ENCODE peak calls at places on chromosomes 2 and 18, in nine cellular contexts. F, U, R, E, B, A, W, H and Q are unnamed samples.

GRCh38 chr2:187302146-187302545 is 145.9 kb downstream of the CALCRL start:
- DNase-seq in F (no peak), U (no peak), R (no peak), E (no peak), B (no peak), A (no peak), W (no peak), H (no peak), Q (no peak)

GRCh38 chr2:19048593-19049264 is 309.7 kb downstream of the OSR1 start:
- DNase-seq in F (no peak), U (no peak), R (peak; percentile 84), E (no peak), B (no peak), A (no peak), W (no peak), H (no peak), Q (no peak)

GRCh38 chr2:20067992-20068727 is 16.7 kb upstream of the LAPTM4A start:
- DNase-seq in F (no peak), U (peak; percentile 94), R (no peak), E (no peak), B (no peak), A (no peak), W (no peak), H (peak; percentile 90), Q (no peak)

GRCh38 chr18:76968073-76968472 is 145.7 kb downstream of the ZNF236 start:
- DNase-seq in F (no peak), U (no peak), R (peak; percentile 32), E (no peak), B (no peak), A (no peak), W (peak; percentile 66), H (no peak), Q (no peak)

GRCh38 chr2:188292446-188293239 is 969 bp downstream of the GULP1 start:
- DNase-seq in F (no peak), U (peak; percentile 80), R (peak; percentile 92), E (peak; percentile 70), B (peak; percentile 22), A (peak; percentile 88), W (peak; percentile 71), H (peak; percentile 68), Q (peak; percentile 59)

GRCh38 chr2:96737251-96737650 is 2.6 kb downstream of the LMAN2L start:
- DNase-seq in F (no peak), U (no peak), R (no peak), E (no peak), B (no peak), A (no peak), W (no peak), H (no peak), Q (no peak)

GRCh38 chr2:85772019-85772745 is 18.4 kb downstream of the ATOH8 start:
- DNase-seq in F (no peak), U (peak; percentile 99), R (peak; percentile 100), E (peak; percentile 90), B (peak; percentile 97), A (peak; percentile 96), W (peak; percentile 91), H (peak; percentile 100), Q (peak; percentile 94)

GRCh38 chr2:198232281-198232680 is 427.9 kb downstream of the PLCL1 start:
- DNase-seq in F (no peak), U (no peak), R (no peak), E (no peak), B (no peak), A (no peak), W (no peak), H (no peak), Q (no peak)

GRCh38 chr2:215410932-215411285 is 25.0 kb downstream of the FN1 start:
- DNase-seq in F (no peak), U (peak; percentile 96), R (no peak), E (no peak), B (no peak), A (no peak), W (no peak), H (peak; percentile 94), Q (no peak)

GRCh38 chr2:102386004-102386403 is 30.4 kb downstream of the IL18R1 start:
- DNase-seq in F (no peak), U (no peak), R (no peak), E (no peak), B (no peak), A (no peak), W (no peak), H (no peak), Q (no peak)

GRCh38 chr18:79275992-79276391 is 119.7 kb upstream of the NFATC1 start:
- DNase-seq in F (no peak), U (peak; percentile 23), R (no peak), E (no peak), B (no peak), A (no peak), W (no peak), H (no peak), Q (no peak)

GRCh38 chr2:109419171-109419756 is 194.5 kb downstream of the SEPTIN10 start:
- DNase-seq in F (no peak), U (no peak), R (peak; percentile 61), E (no peak), B (no peak), A (peak; percentile 67), W (peak; percentile 72), H (no peak), Q (no peak)

GRCh38 chr2:102803041-102803896 is 41.4 kb downstream of the TMEM182 start:
- DNase-seq in F (no peak), U (no peak), R (no peak), E (no peak), B (no peak), A (no peak), W (no peak), H (no peak), Q (no peak)

GRCh38 chr2:220318037-220318436 is 690.6 kb downstream of the SLC4A3 start:
- DNase-seq in F (no peak), U (no peak), R (no peak), E (no peak), B (no peak), A (no peak), W (no peak), H (no peak), Q (no peak)

GRCh38 chr2:26001743-26002341 is 19.5 kb upstream of the KIF3C start:
- DNase-seq in F (no peak), U (peak; percentile 72), R (peak; percentile 89), E (peak; percentile 47), B (peak; percentile 94), A (peak; percentile 84), W (peak; percentile 74), H (no peak), Q (no peak)

GRCh38 chr18:32326450-32327309 is 136.8 kb downstream of the MEP1B start:
- DNase-seq in F (no peak), U (no peak), R (no peak), E (no peak), B (peak; percentile 17), A (no peak), W (no peak), H (no peak), Q (no peak)

GRCh38 chr18:76493213-76494107 is 1.6 kb downstream of the ZNF516 start:
- DNase-seq in F (no peak), U (peak; percentile 67), R (peak; percentile 68), E (no peak), B (no peak), A (peak; percentile 28), W (no peak), H (no peak), Q (no peak)

GRCh38 chr2:127313359-127313758 is 19.4 kb upstream of the ERCC3 start:
- DNase-seq in F (no peak), U (no peak), R (no peak), E (no peak), B (no peak), A (no peak), W (no peak), H (no peak), Q (no peak)

GRCh38 chr2:157246212-157247067 is 11.1 kb upstream of the GALNT5 start:
- DNase-seq in F (no peak), U (peak; percentile 95), R (no peak), E (no peak), B (no peak), A (no peak), W (no peak), H (peak; percentile 73), Q (no peak)

GRCh38 chr2:239468491-239469017 is 67.7 kb upstream of the HDAC4 start:
- DNase-seq in F (no peak), U (no peak), R (no peak), E (no peak), B (no peak), A (no peak), W (peak; percentile 51), H (no peak), Q (no peak)

GRCh38 chr2:23238011-23238657 is 146.8 kb upstream of the KLHL29 start:
- DNase-seq in F (no peak), U (no peak), R (no peak), E (no peak), B (no peak), A (no peak), W (no peak), H (no peak), Q (no peak)
- H3K27ac ChIP-seq in F (no peak overlapping the region), U (no peak overlapping the region), R (no peak overlapping the region), E (no peak overlapping the region), B (no peak overlapping the region), A (no peak overlapping the region), W (no peak overlapping the region), H (no peak overlapping the region), Q (no peak overlapping the region)

DNA sequence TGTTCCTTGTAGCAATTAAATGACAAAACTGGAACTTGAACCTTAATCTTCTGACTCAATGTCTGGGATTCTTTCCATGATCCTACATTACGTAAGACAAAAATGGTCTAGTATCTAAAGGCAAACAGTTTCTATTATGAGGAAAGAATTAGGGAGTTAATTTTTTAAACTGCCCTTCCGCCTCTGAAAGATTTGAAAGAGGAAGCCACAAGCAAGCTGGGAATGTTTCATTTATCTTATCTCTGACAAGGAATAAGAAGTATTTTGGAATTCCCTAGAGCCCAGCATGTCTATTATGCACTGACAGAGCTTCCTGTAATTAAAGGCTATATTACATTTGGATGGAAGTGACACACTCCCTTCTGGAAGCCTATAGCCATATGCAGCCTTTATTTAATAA is 558.8 kb upstream of the CDH2 start:
- DNase-seq in F (no peak), U (peak; percentile 83), R (no peak), E (no peak), B (no peak), A (no peak), W (no peak), H (no peak), Q (no peak)
- H3K27ac ChIP-seq in F (no peak overlapping the region), U (peak overlapping the region; percentile 69), R (no peak overlapping the region), E (peak overlapping the region; percentile 39), B (no peak overlapping the region), A (no peak overlapping the region), W (no peak overlapping the region), H (no peak overlapping the region), Q (no peak overlapping the region)

GRCh38 chr2:240963376-240964220 is 34.8 kb upstream of the SNED1 start:
- DNase-seq in F (no peak), U (no peak), R (peak; percentile 72), E (no peak), B (no peak), A (peak; percentile 71), W (peak; percentile 73), H (no peak), Q (peak; percentile 44)
- H3K27ac ChIP-seq in F (no peak overlapping the region), U (no peak overlapping the region), R (no peak overlapping the region), E (no peak overlapping the region), B (no peak overlapping the region), A (no peak overlapping the region), W (peak overlapping the region; percentile 77), H (no peak overlapping the region), Q (peak overlapping the region; percentile 22)

DNA sequence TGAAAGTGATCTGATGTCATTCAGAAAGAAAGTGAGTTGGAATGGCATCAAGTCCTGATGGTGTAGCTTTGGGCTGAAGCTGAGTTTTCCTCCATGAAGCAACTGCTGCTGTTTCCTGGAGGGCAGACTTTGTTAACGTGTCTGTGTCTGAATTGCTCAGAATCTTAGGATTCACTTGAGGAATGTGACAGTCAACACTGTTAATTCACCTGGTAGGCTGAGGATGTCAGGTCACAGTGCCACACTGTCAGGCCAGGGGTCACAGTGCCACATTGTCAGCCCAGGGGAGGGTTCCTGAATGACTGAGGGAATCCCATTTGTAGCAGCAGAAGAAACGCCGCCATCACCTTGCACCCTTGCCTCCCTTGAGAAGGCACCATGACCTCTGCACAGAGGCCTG is 39.4 kb downstream of the LYPD6B start:
- DNase-seq in F (no peak), U (no peak), R (no peak), E (no peak), B (no peak), A (no peak), W (no peak), H (no peak), Q (no peak)
- H3K27ac ChIP-seq in F (no peak overlapping the region), U (no peak overlapping the region), R (no peak overlapping the region), E (no peak overlapping the region), B (no peak overlapping the region), A (no peak overlapping the region), W (no peak overlapping the region), H (no peak overlapping the region), Q (no peak overlapping the region)